ENCODE peak calls at places on chromosomes 2 and 18, in five cellular contexts. P, N, Z, J and E are unnamed samples.

GRCh38 chr18:22728481-22729105 is 204.5 kb upstream of the RBBP8 start:
- DNase-seq in P (no peak), J (no peak), Z (no peak), N (no peak), E (no peak)

GRCh38 chr18:51643483-51643882 is 446.0 kb upstream of the MEX3C start:
- DNase-seq in N (no peak), J (no peak), P (no peak), Z (no peak), E (no peak)

GRCh38 chr2:101696272-101697123 is 1.0 kb upstream of the MAP4K4 start:
- DNase-seq in Z (peak; percentile 49), P (no peak), J (no peak), N (no peak), E (no peak)

GRCh38 chr2:235006461-235006860 is 54.6 kb downstream of the SH3BP4 start:
- DNase-seq in J (no peak), P (no peak), N (no peak), Z (no peak), E (no peak)

GRCh38 chr2:118784860-118785259 is 62.6 kb downstream of the EN1 start:
- DNase-seq in P (no peak), N (no peak), J (no peak), Z (no peak), E (no peak)

GRCh38 chr2:239881561-239882320 is 143.4 kb downstream of the NDUFA10 start:
- DNase-seq in N (no peak), Z (peak; percentile 15), P (no peak), J (no peak), E (no peak)

GRCh38 chr2:26519396-26519991 is 41.6 kb upstream of the OTOF start:
- DNase-seq in N (no peak), P (peak; percentile 35), Z (no peak), J (no peak), E (no peak)

GRCh38 chr2:230319211-230319862 is 7.7 kb upstream of the SP140L start:
- DNase-seq in J (no peak), Z (no peak), N (no peak), P (no peak), E (peak; percentile 16)

GRCh38 chr2:239278941-239279365 is 121.9 kb downstream of the HDAC4 start:
- DNase-seq in Z (no peak), P (peak; percentile 42), N (no peak), J (no peak), E (no peak)

GRCh38 chr2:42794271-42795046 is 2.1 kb upstream of the HAAO start:
- DNase-seq in Z (no peak), J (peak; percentile 53), P (peak; percentile 25), N (no peak), E (peak; percentile 25)

GRCh38 chr2:201432038-201432437 is 19.2 kb downstream of the TRAK2 start:
- DNase-seq in J (peak; percentile 53), P (no peak), Z (no peak), N (no peak), E (peak; percentile 85)

GRCh38 chr2:101040761-101041160 is 38.7 kb downstream of the RPL31 start:
- DNase-seq in N (no peak), J (no peak), P (no peak), Z (no peak), E (no peak)

GRCh38 chr2:176471949-176472348 is 202.7 kb downstream of the MTX2 start:
- DNase-seq in P (no peak), J (no peak), Z (no peak), N (no peak), E (no peak)

GRCh38 chr2:129695496-129695895 is 284.0 kb upstream of the RAB6C start:
- DNase-seq in Z (no peak), N (no peak), P (no peak), J (no peak), E (no peak)

GRCh38 chr2:3706892-3707291 is 3.5 kb downstream of the DCDC2C start:
- DNase-seq in J (no peak), P (no peak), N (no peak), Z (no peak), E (no peak)

GRCh38 chr2:135688002-135688401 is 53.7 kb upstream of the UBXN4 start:
- DNase-seq in Z (no peak), N (no peak), J (no peak), P (no peak), E (no peak)

GRCh38 chr2:149465873-149466272 is 121.7 kb downstream of the MMADHC start:
- DNase-seq in P (no peak), J (no peak), Z (no peak), N (no peak), E (no peak)

GRCh38 chr2:75403991-75404428 is 156.7 kb downstream of the EVA1A start:
- DNase-seq in P (peak; percentile 48), J (peak; percentile 12), N (no peak), Z (no peak), E (peak; percentile 59)

GRCh38 chr2:237132799-237133198 is 47.1 kb downstream of the COPS8 start:
- DNase-seq in N (no peak), J (no peak), P (no peak), Z (no peak), E (peak; percentile 56)

GRCh38 chr18:56615738-56616520 is 22.5 kb downstream of the TXNL1 start:
- DNase-seq in N (no peak), P (no peak), J (no peak), Z (no peak), E (no peak)

GRCh38 chr2:99933894-99934650 is 208.3 kb downstream of the AFF3 start:
- DNase-seq in Z (no peak), J (no peak), N (no peak), P (no peak), E (no peak)

GRCh38 chr2:149594411-149594810 is 6.8 kb upstream of the MMADHC start:
- DNase-seq in J (no peak), N (no peak), Z (no peak), P (no peak), E (no peak)

GRCh38 chr2:181861379-181861778 is 30.2 kb upstream of the ITPRID2 start:
- DNase-seq in J (no peak), P (no peak), N (no peak), Z (peak; percentile 59), E (no peak)

GRCh38 chr2:241003369-241003768 is 5.0 kb downstream of the SNED1 start:
- DNase-seq in N (no peak), Z (no peak), P (no peak), J (no peak), E (no peak)

GRCh38 chr2:168030862-168031624 is 216.4 kb downstream of the STK39 start:
- DNase-seq in N (no peak), J (peak; percentile 69), Z (no peak), P (peak; percentile 11), E (no peak)

GRCh38 chr18:49898421-49898820 is 85.1 kb upstream of the ACAA2 start:
- DNase-seq in J (peak; percentile 29), Z (peak; percentile 48), P (peak; percentile 62), N (no peak), E (peak; percentile 66)

GRCh38 chr2:166126014-166126639 is 1.7 kb downstream of the SCN1A start:
- DNase-seq in Z (no peak), N (no peak), J (no peak), P (no peak), E (no peak)

GRCh38 chr2:33660416-33661118 is 61.5 kb upstream of the FAM98A start:
- DNase-seq in P (no peak), N (no peak), Z (no peak), J (no peak), E (no peak)

GRCh38 chr2:177554365-177554764 is 161.8 kb downstream of the AGPS start:
- DNase-seq in J (no peak), P (no peak), Z (no peak), N (no peak), E (no peak)

GRCh38 chr2:74587664-74588277 is 33.3 kb downstream of the DOK1 start:
- DNase-seq in N (no peak), J (peak; percentile 65), Z (peak; percentile 69), P (peak; percentile 71), E (peak; percentile 70)

GRCh38 chr18:8503287-8503686 is 106.0 kb upstream of the RAB12 start:
- DNase-seq in P (no peak), J (no peak), N (no peak), Z (no peak), E (no peak)